ENCODE peak calls at places on chromosomes 7 and 10, in ten cellular contexts. G, O, D, T, Y, U, Z, H, W and F are unnamed samples.

GRCh38 chr10:93463723-93464511 is 18.2 kb downstream of the MYOF start:
- DNase-seq in G (peak), O (no peak), U (no peak), D (no peak), Z (peak), T (peak), Y (no peak), H (no peak), W (no peak), F (no peak)

GRCh38 chr10:12375076-12375504 is 25.7 kb downstream of the CAMK1D start:
- DNase-seq in T (no peak), G (no peak), Z (no peak), D (no peak), W (no peak), H (no peak), U (no peak), Y (peak), O (no peak), F (no peak)

GRCh38 chr7:131502810-131503545 is 53.5 kb downstream of the PODXL start:
- DNase-seq in U (no peak), T (no peak), G (no peak), D (no peak), Y (peak), Z (no peak), H (no peak), W (no peak), O (no peak), F (peak)

GRCh38 chr10:48589266-48589665 is 15.6 kb downstream of the ARHGAP22 start:
- DNase-seq in W (no peak), G (no peak), T (no peak), Z (peak), U (no peak), Y (no peak), H (no peak), D (no peak), O (no peak), F (no peak)

GRCh38 chr10:21297525-21298383 is 227.7 kb downstream of the SKIDA1 start:
- DNase-seq in U (no peak), T (no peak), G (peak), H (no peak), O (no peak), Y (no peak), D (no peak), Z (no peak), W (no peak), F (no peak)

GRCh38 chr10:125940515-125940914 is 44.2 kb downstream of the FANK1 start:
- DNase-seq in H (no peak), G (no peak), T (no peak), D (no peak), Y (no peak), U (no peak), W (no peak), Z (no peak), O (no peak), F (no peak)

GRCh38 chr10:64506963-64507362 is 985.8 kb downstream of the REEP3 start:
- DNase-seq in H (no peak), Y (no peak), W (no peak), O (no peak), Z (no peak), T (no peak), D (no peak), G (no peak), U (no peak), F (no peak)

GRCh38 chr7:95276114-95276513 is 48.2 kb downstream of the PON1 start:
- DNase-seq in O (no peak), D (no peak), Y (no peak), G (no peak), H (no peak), U (no peak), W (no peak), Z (no peak), T (no peak), F (no peak)

GRCh38 chr10:25682203-25682950 is 251.7 kb upstream of the MYO3A start:
- DNase-seq in D (peak), U (no peak), G (no peak), Z (peak), H (no peak), O (no peak), W (peak), T (no peak), Y (no peak), F (peak)

GRCh38 chr10:88534072-88534665 is 48.9 kb downstream of the RNLS start:
- DNase-seq in D (no peak), T (no peak), W (no peak), Y (no peak), G (no peak), H (no peak), U (no peak), O (no peak), Z (no peak), F (no peak)

GRCh38 chr10:4384254-4384653 is 441.8 kb upstream of the AKR1E2 start:
- DNase-seq in Z (peak), H (no peak), G (no peak), W (no peak), U (no peak), T (no peak), D (no peak), O (no peak), Y (no peak), F (no peak)

GRCh38 chr10:12287772-12288171 is 61.6 kb upstream of the CAMK1D start:
- DNase-seq in Y (no peak), Z (no peak), G (no peak), O (peak), T (no peak), D (no peak), U (no peak), W (no peak), H (no peak), F (no peak)

GRCh38 chr7:78095549-78095948 is 297.0 kb downstream of the PHTF2 start:
- DNase-seq in Y (no peak), H (no peak), U (no peak), G (no peak), W (no peak), T (no peak), D (no peak), O (no peak), Z (peak), F (no peak)

GRCh38 chr7:5773661-5774086 is 7.8 kb downstream of the RNF216 start:
- DNase-seq in Y (peak), T (no peak), U (no peak), Z (peak), H (no peak), O (no peak), D (no peak), G (peak), W (no peak), F (no peak)

GRCh38 chr7:128103498-128104108 is 72.4 kb upstream of the LRRC4 start:
- DNase-seq in U (no peak), W (no peak), Y (peak), O (no peak), H (no peak), T (no peak), D (no peak), G (peak), Z (peak), F (peak)

GRCh38 chr7:101833799-101834198 is 16.4 kb downstream of the CUX1 start:
- DNase-seq in G (no peak), Y (no peak), T (no peak), O (no peak), D (no peak), U (no peak), H (no peak), W (no peak), Z (no peak), F (no peak)

GRCh38 chr10:32981760-32982159 is 23.7 kb upstream of the ITGB1 start:
- DNase-seq in H (peak), O (no peak), Y (no peak), G (peak), U (no peak), D (no peak), T (peak), W (no peak), Z (peak), F (peak)

GRCh38 chr7:2109936-2110585 is 122.7 kb downstream of the MAD1L1 start:
- DNase-seq in G (peak), T (no peak), O (no peak), W (no peak), H (peak), U (no peak), Y (no peak), D (peak), Z (peak), F (no peak)

DNA sequence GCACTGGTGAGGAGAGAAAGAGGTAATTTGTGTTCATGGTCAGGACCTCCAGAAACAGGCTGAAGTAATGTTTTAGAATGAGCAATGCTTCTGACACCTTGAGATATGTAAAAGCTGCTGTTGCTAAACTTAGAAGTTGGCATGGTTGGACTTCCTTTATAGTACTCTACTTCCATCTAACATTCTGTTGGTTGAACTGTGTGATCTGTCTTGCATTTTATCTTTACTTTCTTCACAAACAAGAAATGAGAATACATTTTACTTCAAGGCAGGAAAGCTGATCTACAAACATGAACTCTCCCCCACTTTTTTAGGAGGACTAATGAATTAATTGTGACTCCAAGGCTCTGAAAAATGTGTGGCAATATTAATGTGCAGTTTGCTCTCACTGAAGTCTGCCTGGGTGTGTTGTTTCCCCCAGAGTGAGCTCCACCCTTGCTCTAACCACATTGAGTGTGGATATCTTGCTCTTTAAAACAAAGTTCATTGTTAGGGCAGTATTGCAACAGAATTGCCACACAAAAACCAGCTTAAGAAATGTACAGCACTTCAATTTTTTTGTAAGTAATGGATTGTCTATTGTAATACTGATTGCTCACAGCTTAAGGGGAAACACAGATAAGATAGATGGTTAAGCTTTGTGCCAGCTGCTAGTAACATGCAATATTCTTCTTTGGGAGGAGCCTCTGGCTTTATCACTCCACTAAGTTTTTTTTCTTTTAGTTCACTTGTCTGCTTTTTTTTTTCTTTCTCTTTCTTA is 69.0 kb downstream of the ADD3 start:
- DNase-seq in T (peak), H (no peak), O (peak), Z (peak), D (no peak), G (peak), Y (no peak), W (no peak), U (peak), F (peak)
- TF ChIP-seq CTCF in T (no peak), H (no peak), O (no peak), Z (no peak), D (no peak), G (no peak), Y (no peak), W (no peak), U (no peak), F (no peak)

DNA sequence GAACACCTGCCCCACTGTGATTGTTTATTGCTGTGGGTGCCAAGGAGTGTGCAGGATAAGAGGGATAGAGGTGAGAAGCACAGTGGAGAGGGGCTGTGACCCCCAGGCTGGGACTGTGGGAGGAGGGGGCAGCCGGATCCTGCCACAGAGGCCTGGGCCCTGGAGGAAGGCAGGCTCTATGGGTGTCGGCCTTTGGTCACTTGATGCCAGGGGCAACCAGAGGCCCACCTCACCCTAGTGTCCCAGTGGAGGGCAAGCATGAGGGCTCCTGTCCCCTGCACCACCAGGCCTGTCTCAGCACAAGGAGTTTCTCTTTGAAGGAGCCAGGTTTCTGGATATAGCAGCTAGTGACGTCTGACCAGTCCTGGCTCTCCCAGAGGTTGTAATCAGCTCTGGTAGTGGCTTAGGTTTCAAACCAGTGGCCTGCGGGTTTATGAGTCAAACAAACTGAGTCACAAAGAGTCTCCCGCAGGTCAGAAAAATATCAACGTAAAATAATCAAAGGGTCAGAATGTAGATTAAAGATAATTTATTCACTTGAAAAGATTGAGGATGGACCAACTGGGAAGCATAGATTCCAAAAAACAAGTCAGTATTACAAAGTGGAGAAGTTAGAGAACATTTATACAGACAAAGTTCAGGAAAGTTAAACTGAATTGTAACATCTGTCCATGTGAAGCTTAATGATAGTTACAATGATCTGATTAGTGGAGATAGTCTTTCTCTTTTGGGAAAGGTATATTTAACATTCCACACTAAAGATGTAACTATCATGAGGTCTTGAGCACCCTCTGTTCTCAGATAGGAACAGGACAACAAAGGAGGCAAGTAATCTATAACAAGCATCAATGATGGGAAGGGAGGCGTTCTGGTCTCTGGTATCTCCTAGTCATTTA is 37.2 kb upstream of the ZNF488 start:
- DNase-seq in H (no peak), U (no peak), W (peak), G (no peak), Y (no peak), O (no peak), D (no peak), Z (no peak), T (no peak), F (no peak)
- TF ChIP-seq POLR2A in H (no peak), U (no peak), W (no peak), G (no peak), Y (no peak), O (no peak), D (no peak), Z (no peak), T (no peak), F (no peak)

DNA sequence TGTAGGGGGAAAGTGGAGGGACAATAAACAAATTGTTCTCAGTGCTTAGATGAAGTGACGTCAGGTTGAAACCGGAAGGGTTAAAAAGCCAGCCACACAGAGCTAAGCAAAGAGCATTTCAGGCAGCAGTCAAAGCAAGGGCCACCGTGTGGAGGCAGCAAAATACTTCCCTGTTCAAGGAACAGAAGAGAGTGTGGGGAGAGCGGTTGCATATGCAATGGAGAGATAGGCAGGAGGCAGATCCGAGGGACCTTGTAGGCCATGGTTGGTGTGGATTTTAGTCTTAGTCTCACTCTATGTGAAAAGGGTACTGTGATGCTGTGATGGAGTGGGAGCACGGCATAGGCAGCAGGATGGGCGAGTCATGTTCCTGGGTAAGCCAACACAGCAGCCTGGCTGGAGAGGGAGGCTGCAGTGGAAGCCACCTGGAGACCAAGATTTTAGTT is 3.8 kb upstream of the STN1 start:
- DNase-seq in T (peak), W (peak), D (no peak), Y (no peak), U (no peak), Z (peak), H (peak), O (no peak), G (no peak), F (no peak)
- TF ChIP-seq CTCF in T (peak), W (no peak), D (no peak), Y (no peak), U (no peak), Z (no peak), H (peak), O (no peak), G (no peak), F (no peak)

GRCh38 chr7:50560865-50561351 is 4.3 kb downstream of the DDC start:
- DNase-seq in G (no peak), O (no peak), Y (peak), W (no peak), D (no peak), U (no peak), Z (no peak), H (no peak), T (no peak), F (no peak)
- TF ChIP-seq POLR2A in G (no peak), O (no peak), Y (no peak), W (no peak), D (no peak), U (no peak), Z (no peak), H (no peak), T (no peak), F (no peak)